ENCODE peak calls at places on chromosomes 16 and 17, in seven cellular contexts. P is thyroid gland, X is sigmoid colon, B is adrenal gland, J is prostate gland, M is suprapubic skin, E is tibial nerve. F is an unnamed sample.

GRCh38 chr16:56824335-56824734 is 40.7 kb upstream of the SLC12A3 start:
- DNase-seq in P (peak), X (no peak), B (peak), J (no peak), M (no peak), E (no peak), F (peak)

GRCh38 chr16:2713985-2714774 is 5.8 kb downstream of the PRSS27 start:
- DNase-seq in P (no peak), X (peak), B (no peak), J (no peak), M (no peak), E (no peak), F (no peak)

GRCh38 chr16:1042776-1043349 is 29.7 kb upstream of the SSTR5 start:
- DNase-seq in P (no peak), X (no peak), B (no peak), J (no peak), M (no peak), E (no peak), F (no peak)

GRCh38 chr17:45923511-45924268 is 29.3 kb downstream of the MAPT start:
- DNase-seq in P (no peak), X (no peak), B (no peak), J (no peak), M (no peak), E (peak), F (no peak)

GRCh38 chr17:3870871-3871306 is 22.0 kb downstream of the CAMKK1 start:
- DNase-seq in P (no peak), X (no peak), B (peak), J (no peak), M (no peak), E (no peak), F (no peak)

GRCh38 chr17:77106874-77107358 is 33.9 kb upstream of the SEC14L1 start:
- DNase-seq in P (no peak), X (no peak), B (no peak), J (no peak), M (no peak), E (no peak), F (no peak)

GRCh38 chr17:31052187-31052889 is 42.4 kb upstream of the NF1 start:
- DNase-seq in P (peak), X (peak), B (peak), J (peak), M (no peak), E (peak), F (no peak)

GRCh38 chr16:15810949-15811348 is 45.9 kb downstream of the MYH11 start:
- DNase-seq in P (no peak), X (peak), B (no peak), J (no peak), M (no peak), E (no peak), F (no peak)

GRCh38 chr17:6303664-6304063 is 131.3 kb downstream of the AIPL1 start:
- DNase-seq in P (no peak), X (no peak), B (peak), J (no peak), M (no peak), E (no peak), F (no peak)

GRCh38 chr16:88856122-88856827 is 472 bp downstream of the GALNS start:
- DNase-seq in P (peak), X (peak), B (peak), J (peak), M (no peak), E (no peak), F (no peak)

GRCh38 chr17:43549496-43549895 is 3.4 kb upstream of the ETV4 start:
- DNase-seq in P (no peak), X (no peak), B (no peak), J (no peak), M (no peak), E (no peak), F (no peak)

GRCh38 chr17:59330314-59330942 is 1.0 kb upstream of the YPEL2 start:
- DNase-seq in P (peak), X (peak), B (peak), J (peak), M (peak), E (peak), F (no peak)

GRCh38 chr17:67051837-67052236 is 7.5 kb downstream of the CACNG1 start:
- DNase-seq in P (no peak), X (no peak), B (no peak), J (no peak), M (no peak), E (no peak), F (no peak)

GRCh38 chr17:78131172-78132085 is 858 bp downstream of the TMC8 start:
- DNase-seq in P (no peak), X (no peak), B (no peak), J (no peak), M (peak), E (no peak), F (peak)

GRCh38 chr16:69894675-69895074 is 56.5 kb upstream of the CLEC18A start:
- DNase-seq in P (no peak), X (no peak), B (no peak), J (no peak), M (no peak), E (no peak), F (peak)

GRCh38 chr17:38418693-38419507 is 9.4 kb upstream of the ARHGAP23 start:
- DNase-seq in P (no peak), X (no peak), B (no peak), J (no peak), M (no peak), E (no peak), F (no peak)

GRCh38 chr17:63537991-63538692 is 12.1 kb upstream of the DCAF7 start:
- DNase-seq in P (peak), X (peak), B (no peak), J (no peak), M (peak), E (no peak), F (peak)

GRCh38 chr17:78506454-78507309 is 70.5 kb downstream of the DNAH17 start:
- DNase-seq in P (no peak), X (no peak), B (no peak), J (no peak), M (no peak), E (no peak), F (no peak)

GRCh38 chr17:17783121-17783824 is 53.5 kb downstream of the SREBF1 start:
- DNase-seq in P (peak), X (no peak), B (peak), J (peak), M (no peak), E (peak), F (peak)

GRCh38 chr17:37191219-37191618 is 184.6 kb upstream of the C17orf78 start:
- DNase-seq in P (no peak), X (no peak), B (no peak), J (no peak), M (no peak), E (no peak), F (no peak)

GRCh38 chr17:64385187-64386083 is 5.2 kb downstream of the PECAM1 start:
- DNase-seq in P (peak), X (peak), B (peak), J (no peak), M (no peak), E (peak), F (no peak)

GRCh38 chr16:5607169-5607568 is 509.6 kb upstream of the EEF2KMT start:
- DNase-seq in P (no peak), X (no peak), B (no peak), J (no peak), M (no peak), E (no peak), F (no peak)

GRCh38 chr17:38341035-38341721 is 2.6 kb downstream of the GPR179 start:
- DNase-seq in P (peak), X (peak), B (peak), J (peak), M (no peak), E (peak), F (peak)

GRCh38 chr17:50139950-50140885 is 10.3 kb upstream of the SAMD14 start:
- DNase-seq in P (peak), X (peak), B (peak), J (peak), M (no peak), E (peak), F (peak)

GRCh38 chr17:75874323-75875181 is 3.8 kb downstream of the TRIM47 start:
- DNase-seq in P (no peak), X (no peak), B (no peak), J (no peak), M (no peak), E (no peak), F (no peak)

GRCh38 chr17:31575043-31575442 is 183.6 kb downstream of the RAB11FIP4 start:
- DNase-seq in P (no peak), X (no peak), B (no peak), J (no peak), M (no peak), E (no peak), F (no peak)

GRCh38 chr17:74859439-74860228 is at the start of gene GRIN2C:
- DNase-seq in P (peak), X (no peak), B (peak), J (no peak), M (no peak), E (no peak), F (no peak)

GRCh38 chr16:3194792-3195191 is 6.8 kb downstream of the OR1F1 start:
- DNase-seq in P (no peak), X (no peak), B (no peak), J (no peak), M (no peak), E (no peak), F (no peak)

GRCh38 chr16:75351183-75351582 is 82.1 kb downstream of the CFDP1 start:
- DNase-seq in P (no peak), X (no peak), B (no peak), J (no peak), M (no peak), E (no peak), F (no peak)

GRCh38 chr16:71734511-71734910 is 10.0 kb upstream of the PHLPP2 start:
- DNase-seq in P (no peak), X (no peak), B (no peak), J (no peak), M (no peak), E (no peak), F (no peak)

GRCh38 chr16:10250137-10250850 is 68.1 kb upstream of the GRIN2A start:
- DNase-seq in P (no peak), X (no peak), B (peak), J (peak), M (no peak), E (no peak), F (no peak)

GRCh38 chr17:34252138-34252889 is 2.8 kb upstream of the CCL2 start:
- DNase-seq in P (peak), X (peak), B (peak), J (peak), M (peak), E (peak), F (peak)

GRCh38 chr17:21215935-21216334 is 2.0 kb upstream of the TMEM11 start:
- DNase-seq in P (no peak), X (no peak), B (no peak), J (no peak), M (no peak), E (no peak), F (no peak)

GRCh38 chr17:2995362-2995761 is 68.0 kb downstream of the OR1D5 start:
- DNase-seq in P (no peak), X (peak), B (peak), J (peak), M (peak), E (no peak), F (no peak)

GRCh38 chr17:77404812-77405581 is 264.2 kb downstream of the SEC14L1 start:
- DNase-seq in P (no peak), X (no peak), B (peak), J (no peak), M (no peak), E (no peak), F (no peak)

GRCh38 chr17:1557355-1558095 is 5.1 kb downstream of the PITPNA start:
- DNase-seq in P (no peak), X (no peak), B (no peak), J (no peak), M (no peak), E (no peak), F (no peak)

GRCh38 chr16:4293822-4294457 is 21.1 kb upstream of the TFAP4 start:
- DNase-seq in P (peak), X (peak), B (peak), J (peak), M (no peak), E (no peak), F (no peak)

GRCh38 chr16:86604436-86605220 is 26.3 kb downstream of the FOXL1 start:
- DNase-seq in P (no peak), X (no peak), B (no peak), J (no peak), M (no peak), E (no peak), F (no peak)

GRCh38 chr17:51794466-51794865 is 364.0 kb downstream of the CA10 start:
- DNase-seq in P (no peak), X (no peak), B (no peak), J (no peak), M (no peak), E (no peak), F (no peak)

GRCh38 chr17:51797150-51797549 is 361.4 kb downstream of the CA10 start:
- DNase-seq in P (no peak), X (no peak), B (no peak), J (no peak), M (no peak), E (no peak), F (no peak)

GRCh38 chr17:51796026-51796425 is 362.5 kb downstream of the CA10 start:
- DNase-seq in P (no peak), X (no peak), B (no peak), J (no peak), M (no peak), E (no peak), F (no peak)

GRCh38 chr17:51793686-51794085 is 364.8 kb downstream of the CA10 start:
- DNase-seq in P (no peak), X (no peak), B (no peak), J (no peak), M (no peak), E (no peak), F (no peak)

DNA sequence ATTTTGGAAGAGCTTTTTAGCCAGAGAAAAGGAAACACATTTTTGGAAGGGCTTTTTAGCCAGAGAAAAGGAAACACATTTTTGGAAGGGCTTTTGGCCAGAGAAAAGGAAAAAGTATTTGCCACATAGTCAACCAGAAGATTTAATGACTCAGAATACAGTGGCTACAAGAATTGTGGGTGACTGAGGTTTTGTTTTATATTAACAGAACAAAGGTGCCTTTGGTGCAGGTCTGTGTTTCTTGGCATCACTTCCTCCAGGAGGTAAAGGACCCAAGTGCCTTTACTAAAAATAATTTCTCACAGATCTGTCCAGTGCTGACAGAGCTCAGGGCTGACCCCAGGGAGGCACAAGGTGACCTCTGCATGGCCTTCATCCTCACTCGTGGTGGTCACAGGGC is 363.1 kb downstream of the CA10 start:
- DNase-seq in P (no peak), X (no peak), B (no peak), J (no peak), M (no peak), E (no peak), F (no peak)
- H3K27ac ChIP-seq in P (no peak), X (no peak), B (no peak), J (no peak), M (no peak), E (no peak), F (no peak)

DNA sequence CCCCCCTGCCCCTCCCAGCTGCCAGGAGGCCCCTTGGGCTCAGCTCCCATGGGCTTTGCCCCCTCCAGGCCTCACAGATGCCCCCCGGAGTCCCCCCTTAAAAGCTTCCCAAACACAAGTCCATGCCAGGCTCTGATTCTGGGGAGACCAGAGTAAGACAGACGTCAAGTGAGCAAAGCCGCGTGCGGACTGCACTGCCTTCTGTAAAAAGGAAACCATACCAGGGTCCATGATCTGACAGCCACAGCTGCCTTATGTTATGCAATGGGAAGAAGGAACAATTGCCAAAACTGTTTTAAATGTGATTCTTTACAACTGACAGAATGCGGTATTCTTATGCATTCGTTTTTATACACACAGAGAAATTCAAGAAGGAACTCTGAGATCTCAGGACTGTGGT is 17.9 kb upstream of the HEXD start:
- DNase-seq in P (no peak), X (no peak), B (no peak), J (no peak), M (no peak), E (no peak), F (no peak)
- H3K4me3 ChIP-seq in P (no peak), X (no peak), B (no peak), J (no peak), M (no peak), E (no peak), F (no peak)

GRCh38 chr16:12159028-12159427 is 182.5 kb downstream of the SNX29 start:
- DNase-seq in P (no peak), X (no peak), B (no peak), J (no peak), M (no peak), E (no peak), F (no peak)

GRCh38 chr16:12157510-12158093 is 181.1 kb downstream of the SNX29 start:
- DNase-seq in P (no peak), X (no peak), B (no peak), J (no peak), M (no peak), E (no peak), F (no peak)

GRCh38 chr16:12160249-12160648 is 183.7 kb downstream of the SNX29 start:
- DNase-seq in P (no peak), X (no peak), B (no peak), J (no peak), M (no peak), E (no peak), F (no peak)

GRCh38 chr16:12159672-12160071 is 183.1 kb downstream of the SNX29 start:
- DNase-seq in P (no peak), X (no peak), B (no peak), J (no peak), M (no peak), E (no peak), F (no peak)

DNA sequence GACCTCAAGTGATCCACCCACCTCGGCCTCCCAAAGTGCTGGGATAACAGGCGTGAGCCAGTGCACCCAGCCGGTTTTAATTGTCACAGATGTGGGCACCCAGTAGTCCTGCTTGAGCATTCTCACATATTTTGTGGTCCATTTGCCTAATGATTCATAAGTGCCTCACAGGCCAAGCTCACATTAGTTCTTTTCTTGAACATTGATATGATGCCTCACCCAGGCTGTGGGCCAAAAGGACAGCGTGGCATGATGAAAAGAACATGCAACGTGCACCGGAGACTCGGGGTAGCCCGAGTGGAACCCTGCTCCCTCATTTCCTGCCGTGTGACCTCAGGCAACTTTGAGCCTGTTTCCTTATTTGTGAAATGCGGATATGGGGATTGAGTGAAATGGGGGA is 181.9 kb downstream of the SNX29 start:
- DNase-seq in P (no peak), X (no peak), B (no peak), J (no peak), M (no peak), E (no peak), F (no peak)
- TF ChIP-seq CTCF in P (no peak), X (no peak), B (no peak), J (no peak), M (no peak), E (no peak), F (no peak)

DNA sequence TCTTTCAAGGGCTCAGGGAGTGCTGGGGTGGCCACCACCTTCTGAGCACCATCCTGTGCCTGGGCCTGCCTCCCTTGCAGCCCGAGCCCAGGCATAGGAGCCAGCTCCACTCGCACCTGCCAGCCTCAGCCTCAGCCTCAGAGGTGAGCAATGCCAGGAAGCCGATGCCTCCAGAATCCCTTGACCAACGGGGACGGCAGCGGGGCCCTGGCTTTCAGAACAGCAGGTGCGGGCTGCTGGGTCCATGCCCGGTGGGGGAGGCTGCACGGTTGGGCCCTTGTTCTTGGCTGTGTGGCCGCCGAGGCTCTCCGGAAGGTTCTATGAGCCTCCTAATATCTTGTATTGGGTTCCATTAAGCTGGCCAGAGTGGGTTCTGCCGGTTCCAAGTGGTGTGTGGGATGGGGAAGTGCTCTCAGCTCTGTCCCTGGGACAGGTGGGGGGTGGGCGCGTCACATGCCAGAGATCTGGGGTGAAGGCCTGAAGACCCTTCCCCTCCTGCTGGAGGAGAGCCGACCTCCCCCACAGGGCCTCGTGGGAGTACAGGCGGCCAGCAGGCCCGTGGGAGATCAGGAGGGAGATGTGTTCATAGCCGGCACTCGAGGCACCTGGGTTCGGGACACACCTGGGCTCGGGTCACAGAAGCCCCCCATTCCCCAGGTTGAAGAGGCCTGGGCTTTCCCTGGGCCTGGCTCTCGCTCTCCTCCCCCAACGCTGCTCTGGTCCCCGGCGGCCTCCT is 27.0 kb downstream of the NPTX1 start:
- DNase-seq in P (no peak), X (no peak), B (no peak), J (no peak), M (no peak), E (no peak), F (no peak)
- H3K27ac ChIP-seq in P (no peak), X (peak), B (no peak), J (no peak), M (no peak), E (no peak), F (peak)

GRCh38 chr17:57914274-57915147 is 40.7 kb downstream of the CUEDC1 start:
- DNase-seq in P (no peak), X (no peak), B (no peak), J (no peak), M (no peak), E (no peak), F (no peak)

GRCh38 chr17:57911021-57911420 is 44.2 kb downstream of the CUEDC1 start:
- DNase-seq in P (no peak), X (no peak), B (no peak), J (no peak), M (no peak), E (no peak), F (no peak)

GRCh38 chr17:57913576-57914273 is 41.5 kb downstream of the CUEDC1 start:
- DNase-seq in P (no peak), X (no peak), B (no peak), J (no peak), M (no peak), E (no peak), F (no peak)

GRCh38 chr17:57910462-57910861 is 44.8 kb downstream of the CUEDC1 start:
- DNase-seq in P (no peak), X (no peak), B (no peak), J (no peak), M (no peak), E (no peak), F (no peak)

GRCh38 chr17:57911834-57912673 is 43.2 kb downstream of the CUEDC1 start:
- DNase-seq in P (peak), X (peak), B (peak), J (peak), M (peak), E (peak), F (peak)
- H3K4me3 ChIP-seq in P (no peak), X (no peak), B (no peak), J (no peak), M (no peak), E (no peak), F (no peak)

GRCh38 chr16:50986453-50986852 is 164.6 kb downstream of the SALL1 start:
- DNase-seq in P (no peak), X (no peak), B (no peak), J (no peak), M (no peak), E (no peak), F (no peak)
- TF ChIP-seq CTCF in P (no peak), X (no peak), B (no peak), J (no peak), M (no peak), E (no peak), F (no peak)

GRCh38 chr17:29179232-29180036 is 764 bp downstream of the MYO18A start:
- DNase-seq in P (peak), X (no peak), B (no peak), J (peak), M (no peak), E (no peak), F (no peak)
- H3K27ac ChIP-seq in P (peak), X (peak), B (no peak), J (peak), M (peak), E (peak), F (peak)

F was measured in dorsolateral prefrontal cortex.